ENCODE peak calls at places on chromosomes 13 and 19, in six cellular contexts. C is OCI-M1, U is neural crest cell, F is aorta, P is head of caudate nucleus, M is neuronal stem cell. H is an unnamed sample.

GRCh38 chr13:66689628-66690027 is 540.5 kb downstream of the PCDH9 start:
- DNase-seq in F (no peak), P (peak; percentile 48), M (no peak), U (no peak), C (peak; percentile 56), H (no peak)

GRCh38 chr19:3423183-3423829 is 56.9 kb downstream of the NFIC start:
- DNase-seq in P (peak; percentile 51), C (no peak), M (no peak), F (peak; percentile 73), U (no peak), H (no peak)

GRCh38 chr19:31257426-31258130 is 91.7 kb downstream of the TSHZ3 start:
- DNase-seq in F (no peak), P (no peak), C (no peak), M (no peak), U (no peak), H (no peak)

GRCh38 chr19:1441022-1441426 is 2.8 kb downstream of the RPS15 start:
- DNase-seq in U (no peak), M (no peak), C (no peak), F (no peak), P (no peak), H (no peak)

GRCh38 chr19:23908165-23908564 is 6.5 kb upstream of the ZNF726 start:
- DNase-seq in P (no peak), U (no peak), M (no peak), F (no peak), C (no peak), H (no peak)

GRCh38 chr19:51097166-51097736 is 11.0 kb downstream of the CTU1 start:
- DNase-seq in C (peak; percentile 57), U (peak; percentile 60), P (peak; percentile 74), M (peak; percentile 42), F (peak; percentile 67), H (no peak)

GRCh38 chr19:38228491-38229439 is 4.7 kb upstream of the DPF1 start:
- DNase-seq in U (peak; percentile 64), F (no peak), C (peak; percentile 17), M (no peak), P (peak; percentile 72), H (no peak)

GRCh38 chr13:35392768-35393167 is 83.7 kb downstream of the MAB21L1 start:
- DNase-seq in F (no peak), U (no peak), M (no peak), P (no peak), C (no peak), H (no peak)

GRCh38 chr19:15195381-15195964 is 5.3 kb downstream of the NOTCH3 start:
- DNase-seq in U (peak; percentile 53), M (peak; percentile 78), P (no peak), F (peak; percentile 88), C (peak; percentile 78), H (peak; percentile 4)

GRCh38 chr13:39858794-39859193 is 203.3 kb downstream of the COG6 start:
- DNase-seq in M (no peak), P (no peak), F (no peak), U (no peak), C (no peak), H (no peak)

GRCh38 chr19:50478901-50479715 is 2.5 kb upstream of the GARIN5A start:
- DNase-seq in P (peak; percentile 68), F (no peak), U (no peak), M (no peak), C (peak; percentile 60), H (no peak)

H was measured in BJ.